ENCODE peak calls at places on chromosome 20, in six cellular contexts. N is cerebellar cortex; A is stimulated activated CD4-positive, alpha-beta T cell treated with anti-CD3 and anti-CD28 coated beads, TNF-alpha, amount 100 ng/mL, for 1 hour; L is stimulated activated CD8-positive, alpha-beta memory T cell treated with anti-CD3 and anti-CD28 coated beads, Interleukin-12 subunit alpha, Interleukin-12 subunit beta, amount 100 ng/mL, for 4 hours; B is omental fat pad; H is NCI-H2171 treated with DMSO at 0.1 percent for 48 hours. J is an unnamed sample.

GRCh38 chr20:57835053-57835452 is 125.2 kb upstream of the PMEPA1 start:
- DNase-seq in L (no peak), A (no peak), B (no peak), N (no peak), H (peak; percentile 34), J (no peak)

GRCh38 chr20:32973077-32973717 is 31.0 kb downstream of the SUN5 start:
- DNase-seq in A (no peak), N (no peak), B (no peak), H (no peak), L (no peak), J (no peak)

GRCh38 chr20:8228315-8228714 is 96.2 kb downstream of the PLCB1 start:
- DNase-seq in L (no peak), H (no peak), N (no peak), B (no peak), A (no peak), J (no peak)

GRCh38 chr20:62860391-62860923 is 1.2 kb downstream of the TCFL5 start:
- DNase-seq in B (no peak), A (no peak), H (peak; percentile 36), L (no peak), N (no peak), J (peak; percentile 20)

GRCh38 chr20:41160686-41161085 is 23.3 kb downstream of the PLCG1 start:
- DNase-seq in B (no peak), N (no peak), L (no peak), H (no peak), A (no peak), J (no peak)

GRCh38 chr20:7371518-7372158 is 568.6 kb downstream of the HAO1 start:
- DNase-seq in N (no peak), A (no peak), L (no peak), B (no peak), H (no peak), J (no peak)

GRCh38 chr20:23132293-23132929 is 46.3 kb upstream of the CD93 start:
- DNase-seq in H (no peak), N (no peak), A (no peak), B (peak; percentile 22), L (no peak), J (no peak)

GRCh38 chr20:56628873-56629463 is at the start of gene TFAP2C:
- DNase-seq in L (no peak), H (peak; percentile 55), N (no peak), B (peak; percentile 63), A (no peak), J (peak; percentile 38)

GRCh38 chr20:19449051-19449450 is 236.6 kb downstream of the SLC24A3 start:
- DNase-seq in B (no peak), H (no peak), N (no peak), L (no peak), A (no peak), J (no peak)

GRCh38 chr20:9241232-9241692 is 172.4 kb downstream of the PLCB4 start:
- DNase-seq in N (no peak), B (no peak), L (no peak), A (no peak), H (no peak), J (no peak)

GRCh38 chr20:18524646-18525045 is 16.9 kb downstream of the SEC23B start:
- DNase-seq in L (no peak), H (no peak), B (no peak), A (no peak), N (no peak), J (no peak)

GRCh38 chr20:63246490-63247284 is 7.6 kb downstream of the NKAIN4 start:
- DNase-seq in A (no peak), L (no peak), B (no peak), N (no peak), H (no peak), J (no peak)

GRCh38 chr20:18943542-18943941 is 130.0 kb downstream of the SCP2D1 start:
- DNase-seq in H (peak; percentile 38), A (no peak), B (no peak), N (no peak), L (no peak), J (no peak)

GRCh38 chr20:46636514-46636913 is 14.7 kb downstream of the SLC13A3 start:
- DNase-seq in B (no peak), N (no peak), A (no peak), L (no peak), H (no peak), J (no peak)

GRCh38 chr20:62736026-62736406 is 27.4 kb downstream of the NTSR1 start:
- DNase-seq in B (no peak), A (no peak), N (no peak), L (no peak), H (no peak), J (no peak)